ENCODE peak calls at places on chromosome 13, in five cellular contexts. B, S, R, L and E are unnamed samples.

GRCh38 chr13:31045621-31046081 is 113.2 kb downstream of the TEX26 start:
- DNase-seq in B (peak; percentile 94), S (peak; percentile 37), R (peak; percentile 69), L (no peak), E (peak; percentile 40)

GRCh38 chr13:19606152-19606551 is 27.3 kb upstream of the MPHOSPH8 start:
- DNase-seq in B (no peak), S (no peak), R (no peak), L (no peak), E (no peak)

GRCh38 chr13:63540042-63540441 is 2124.4 kb upstream of the PCDH20 start:
- DNase-seq in B (no peak), S (no peak), R (no peak), L (no peak), E (no peak)

GRCh38 chr13:62119739-62120700 is 704.4 kb upstream of the PCDH20 start:
- DNase-seq in B (peak; percentile 10), S (no peak), R (no peak), L (peak; percentile 17), E (no peak)

GRCh38 chr13:48892311-48892710 is 83.4 kb upstream of the FNDC3A start:
- DNase-seq in B (peak; percentile 59), S (no peak), R (peak; percentile 14), L (no peak), E (no peak)

GRCh38 chr13:103883152-103883551 is 816.9 kb upstream of the SLC10A2 start:
- DNase-seq in B (peak; percentile 90), S (no peak), R (peak; percentile 81), L (peak; percentile 56), E (no peak)

GRCh38 chr13:112225429-112226090 is 150.6 kb upstream of the SPACA7 start:
- DNase-seq in B (no peak), S (no peak), R (no peak), L (no peak), E (no peak)

GRCh38 chr13:40236566-40237168 is 429.8 kb downstream of the FOXO1 start:
- DNase-seq in B (no peak), S (no peak), R (no peak), L (no peak), E (no peak)

GRCh38 chr13:29266743-29267142 is 328.7 kb downstream of the SLC7A1 start:
- DNase-seq in B (no peak), S (no peak), R (no peak), L (no peak), E (no peak)

GRCh38 chr13:20823071-20823470 is 49.3 kb upstream of the EEF1AKMT1 start:
- DNase-seq in B (no peak), S (no peak), R (no peak), L (no peak), E (no peak)

GRCh38 chr13:111031531-111031961 is 83.6 kb upstream of the ARHGEF7 start:
- DNase-seq in B (no peak), S (no peak), R (no peak), L (no peak), E (no peak)

GRCh38 chr13:112969692-112970338 is 801 bp downstream of the MCF2L start:
- DNase-seq in B (no peak), S (no peak), R (no peak), L (peak; percentile 78), E (no peak)

DNA sequence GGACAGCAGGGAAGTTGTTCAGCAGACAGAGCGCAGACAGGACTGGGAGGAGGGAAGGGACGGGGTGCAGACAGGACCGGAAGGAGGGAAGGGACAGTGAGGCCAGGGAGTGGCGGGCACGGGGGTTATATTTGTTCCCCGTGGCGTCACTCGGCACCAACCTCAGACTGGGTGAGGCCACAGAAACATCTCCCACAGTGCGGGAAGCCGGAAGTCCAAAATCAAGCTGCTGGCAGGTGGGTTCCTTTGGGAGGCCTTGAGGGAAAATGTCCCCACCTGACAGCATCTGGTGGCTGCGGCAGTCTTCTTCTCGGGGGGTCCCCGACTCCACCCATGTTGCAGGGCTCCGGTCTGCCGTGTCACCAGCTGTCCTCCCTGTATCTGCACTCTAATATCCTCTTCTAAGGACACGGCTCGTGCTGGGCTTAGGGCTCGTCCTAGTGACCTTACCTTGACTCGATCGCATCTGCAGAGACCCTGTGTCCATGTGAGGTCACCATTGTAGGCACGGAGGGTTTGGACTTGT is 133.0 kb downstream of the STK24 start:
- DNase-seq in B (no peak), S (no peak), R (no peak), L (no peak), E (no peak)
- TF ChIP-seq ZBTB33 in B (no peak), S (no peak), R (no peak), L (no peak), E (no peak)

DNA sequence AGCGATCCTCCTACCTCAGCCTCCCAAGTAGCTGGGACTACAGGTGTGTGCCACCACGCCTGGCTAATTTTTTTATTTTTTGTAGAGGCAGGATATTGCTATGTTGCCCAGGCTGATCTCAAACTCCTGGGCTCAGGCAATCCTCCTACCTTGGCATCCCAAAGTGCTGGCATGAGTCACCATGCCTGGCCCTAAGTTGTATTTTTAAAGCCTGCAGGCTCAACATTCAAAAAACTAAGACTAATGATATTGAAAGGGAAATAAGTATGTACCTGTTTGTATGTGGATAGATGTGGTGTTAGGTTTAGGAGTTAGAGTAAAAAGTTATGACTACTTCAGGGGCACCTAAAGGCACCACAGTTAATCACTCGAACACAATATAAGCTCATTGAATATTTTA is 5.4 kb upstream of the IPO5 start:
- DNase-seq in B (no peak), S (no peak), R (no peak), L (no peak), E (no peak)
- TF ChIP-seq ZBTB33 in B (no peak), S (no peak), R (no peak), L (no peak), E (no peak)

GRCh38 chr13:78428646-78429045 is 174.7 kb downstream of the POU4F1 start:
- DNase-seq in B (no peak), S (no peak), R (no peak), L (no peak), E (no peak)
- TF ChIP-seq ZBTB33 in B (no peak), S (no peak), R (no peak), L (no peak), E (no peak)

GRCh38 chr13:90413548-90413947 is 933.9 kb upstream of the MIR17HG start:
- DNase-seq in B (no peak), S (no peak), R (no peak), L (no peak), E (no peak)

GRCh38 chr13:90414691-90415596 is 932.5 kb upstream of the MIR17HG start:
- DNase-seq in B (peak; percentile 4), S (no peak), R (no peak), L (no peak), E (no peak)

GRCh38 chr13:90415902-90416301 is 931.6 kb upstream of the MIR17HG start:
- DNase-seq in B (no peak), S (no peak), R (no peak), L (no peak), E (no peak)

GRCh38 chr13:90416519-90416918 is 931.0 kb upstream of the MIR17HG start:
- DNase-seq in B (no peak), S (no peak), R (no peak), L (no peak), E (no peak)

GRCh38 chr13:90416938-90417337 is 930.5 kb upstream of the MIR17HG start:
- DNase-seq in B (no peak), S (no peak), R (no peak), L (no peak), E (no peak)
- TF ChIP-seq ZBTB33 in B (no peak), S (no peak), R (no peak), L (no peak), E (no peak)

DNA sequence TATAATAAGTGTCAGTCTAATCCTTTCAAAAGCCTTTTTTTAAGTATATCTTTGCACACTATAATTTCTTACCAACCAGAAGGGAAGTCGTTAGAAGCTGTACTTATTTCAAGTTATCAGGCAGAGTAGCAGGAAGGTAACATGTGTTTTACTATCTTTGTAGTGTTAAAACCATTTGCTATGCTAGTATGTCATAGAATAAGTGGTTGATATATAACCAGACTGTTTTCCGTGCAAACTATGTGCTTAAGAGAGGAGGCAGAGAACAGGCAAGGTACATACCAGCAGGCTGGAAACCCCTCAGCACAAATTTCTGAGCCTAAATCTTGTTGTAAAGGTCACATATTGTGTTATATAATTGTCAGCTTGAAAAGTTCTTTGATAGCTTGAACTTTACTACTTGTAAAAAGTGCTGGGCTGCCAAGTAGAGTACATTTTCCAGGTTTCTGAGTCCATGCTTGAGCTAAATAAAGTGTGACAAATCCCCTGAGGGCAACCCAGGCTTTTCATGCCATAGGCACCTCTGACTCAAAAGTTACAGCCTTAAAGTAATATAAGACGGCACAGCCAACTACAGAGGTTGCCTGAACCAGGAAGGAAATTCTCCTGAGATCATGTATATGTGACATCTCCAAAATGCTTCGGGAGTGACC is 1297.4 kb downstream of the PCDH9 start:
- DNase-seq in B (no peak), S (no peak), R (no peak), L (no peak), E (no peak)
- TF ChIP-seq ZBTB33 in B (no peak), S (no peak), R (no peak), L (no peak), E (no peak)

DNA sequence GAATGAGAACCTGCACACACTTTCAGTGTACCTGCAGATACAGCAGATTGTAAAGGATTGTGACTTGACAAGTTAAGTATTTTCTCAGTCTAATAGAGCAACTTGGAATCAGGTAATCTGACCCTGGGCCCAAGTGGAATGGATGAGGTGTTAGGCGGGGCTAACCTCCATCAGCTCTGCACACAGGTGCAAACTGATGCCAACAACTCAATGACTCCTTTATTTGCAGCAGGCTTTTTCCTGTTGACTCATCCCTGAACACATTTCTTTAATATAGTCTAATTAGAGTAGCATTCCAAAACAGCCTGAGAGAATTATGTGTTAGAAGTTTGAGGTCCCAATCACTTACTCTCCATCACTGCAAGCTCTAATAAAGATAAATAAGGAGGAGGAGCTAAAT is 48.8 kb downstream of the TPT1 start:
- DNase-seq in B (peak; percentile 70), S (no peak), R (no peak), L (no peak), E (no peak)
- TF ChIP-seq ZBTB33 in B (no peak), S (no peak), R (no peak), L (no peak), E (no peak)

DNA sequence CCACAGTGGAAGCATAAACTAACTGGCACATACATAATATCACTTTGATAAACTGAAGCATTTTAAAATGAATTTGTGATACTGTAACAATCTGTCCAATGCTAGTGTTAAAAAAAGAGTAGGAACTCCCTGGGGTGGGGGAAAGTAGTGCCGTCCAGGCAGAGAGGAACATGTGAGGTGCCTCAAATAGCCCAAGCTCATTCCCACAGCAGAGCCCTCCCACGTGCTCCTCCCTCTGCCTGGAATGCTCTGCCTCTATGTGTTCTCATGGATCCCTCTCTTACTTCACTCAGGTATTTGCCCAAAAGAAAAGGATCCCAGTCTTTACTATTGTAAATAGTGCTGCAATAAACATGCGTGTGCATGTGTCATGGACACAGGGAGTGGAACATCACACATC is 188.1 kb downstream of the NHLRC3 start:
- DNase-seq in B (no peak), S (no peak), R (no peak), L (no peak), E (no peak)
- TF ChIP-seq ZBTB33 in B (no peak), S (no peak), R (no peak), L (no peak), E (no peak)

DNA sequence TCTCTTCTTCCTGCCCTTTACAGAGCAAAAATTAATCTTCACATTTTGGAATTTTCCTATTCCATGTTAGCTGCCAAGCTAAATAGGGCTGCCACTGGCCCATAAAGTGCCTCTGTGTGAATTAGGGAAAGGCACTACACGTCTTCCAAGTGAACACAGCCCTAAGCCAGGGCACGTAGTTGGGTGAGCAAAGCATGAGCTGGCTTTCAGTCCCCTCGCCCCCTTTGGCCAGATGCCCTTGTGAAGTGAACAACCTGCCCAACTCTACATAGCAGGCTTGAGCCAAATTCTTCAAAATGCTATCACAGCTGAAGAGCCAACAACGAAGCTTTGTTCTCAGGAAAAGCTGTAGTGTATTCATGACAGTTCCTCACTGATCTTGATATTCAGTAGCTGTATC is 213.1 kb downstream of the OXGR1 start:
- DNase-seq in B (no peak), S (no peak), R (no peak), L (no peak), E (no peak)
- TF ChIP-seq ZBTB33 in B (no peak), S (no peak), R (no peak), L (no peak), E (no peak)